ENCODE peak calls at places on chromosomes 7 and 10, in eight cellular contexts. J is RWPE1, R is A673, I is psoas muscle, P is lower leg skin, N is progenitor cell of endocrine pancreas, U is fibroblast of lung, V is tibial artery. X is an unnamed sample.

GRCh38 chr7:14436878-14437277 is 447.4 kb upstream of the ETV1 start:
- DNase-seq in J (no peak), R (no peak), I (no peak), P (no peak), N (no peak), U (no peak), V (no peak), X (no peak)

GRCh38 chr7:22319424-22320403 is 37.2 kb downstream of the RAPGEF5 start:
- DNase-seq in J (peak), R (peak), I (no peak), P (no peak), N (no peak), U (no peak), V (no peak), X (no peak)

GRCh38 chr7:80902035-80902434 is 16.8 kb downstream of the SEMA3C start:
- DNase-seq in J (no peak), R (no peak), I (no peak), P (no peak), N (no peak), U (no peak), V (no peak), X (no peak)

GRCh38 chr7:23469150-23469960 is 936 bp downstream of the IGF2BP3 start:
- DNase-seq in J (no peak), R (peak), I (no peak), P (no peak), N (peak), U (no peak), V (no peak), X (no peak)

GRCh38 chr7:155219947-155220769 is 77.5 kb upstream of the INSIG1 start:
- DNase-seq in J (no peak), R (no peak), I (no peak), P (peak), N (no peak), U (no peak), V (peak), X (no peak)

GRCh38 chr7:93055543-93056107 is 62.2 kb downstream of the SAMD9 start:
- DNase-seq in J (peak), R (peak), I (no peak), P (no peak), N (no peak), U (peak), V (no peak), X (no peak)

GRCh38 chr7:28405662-28406061 is 6.7 kb upstream of the CREB5 start:
- DNase-seq in J (peak), R (peak), I (peak), P (no peak), N (no peak), U (peak), V (peak), X (no peak)

GRCh38 chr10:48603421-48604038 is 1.3 kb downstream of the ARHGAP22 start:
- DNase-seq in J (no peak), R (no peak), I (no peak), P (peak), N (no peak), U (no peak), V (no peak), X (peak)

GRCh38 chr7:156029460-156030007 is 217.3 kb upstream of the SHH start:
- DNase-seq in J (no peak), R (no peak), I (no peak), P (peak), N (no peak), U (no peak), V (no peak), X (peak)

GRCh38 chr7:77425151-77426051 is 9.3 kb upstream of the GSAP start:
- DNase-seq in J (peak), R (no peak), I (no peak), P (no peak), N (no peak), U (peak), V (no peak), X (no peak)

GRCh38 chr10:77949167-77949566 is 22.6 kb upstream of the DLG5 start:
- DNase-seq in J (peak), R (no peak), I (peak), P (no peak), N (no peak), U (peak), V (no peak), X (no peak)

GRCh38 chr10:120480848-120481247 is 23.8 kb downstream of the PLPP4 start:
- DNase-seq in J (no peak), R (no peak), I (no peak), P (peak), N (no peak), U (no peak), V (no peak), X (peak)

GRCh38 chr7:2821842-2822507 is 22.1 kb downstream of the GNA12 start:
- DNase-seq in J (peak), R (no peak), I (no peak), P (peak), N (no peak), U (peak), V (no peak), X (no peak)

GRCh38 chr10:24974978-24975377 is 22.6 kb upstream of the PRTFDC1 start:
- DNase-seq in J (no peak), R (no peak), I (peak), P (no peak), N (no peak), U (peak), V (peak), X (no peak)

GRCh38 chr10:68877482-68877881 is 23.6 kb upstream of the DDX50 start:
- DNase-seq in J (no peak), R (no peak), I (no peak), P (no peak), N (no peak), U (no peak), V (no peak), X (no peak)

GRCh38 chr7:158120751-158121150 is 466.9 kb downstream of the PTPRN2 start:
- DNase-seq in J (no peak), R (no peak), I (no peak), P (peak), N (no peak), U (no peak), V (peak), X (no peak)

GRCh38 chr10:129888784-129889616 is 75.1 kb downstream of the EBF3 start:
- DNase-seq in J (peak), R (peak), I (peak), P (no peak), N (peak), U (peak), V (no peak), X (no peak)

GRCh38 chr10:133276435-133277201 is at the start of gene ADAM8:
- DNase-seq in J (peak), R (no peak), I (no peak), P (no peak), N (peak), U (no peak), V (no peak), X (no peak)

GRCh38 chr7:91922857-91923256 is 17.8 kb upstream of the AKAP9 start:
- DNase-seq in J (no peak), R (no peak), I (no peak), P (no peak), N (no peak), U (no peak), V (no peak), X (no peak)

GRCh38 chr7:40887099-40887498 is 752.3 kb downstream of the SUGCT start:
- DNase-seq in J (peak), R (no peak), I (no peak), P (no peak), N (no peak), U (peak), V (no peak), X (no peak)

DNA sequence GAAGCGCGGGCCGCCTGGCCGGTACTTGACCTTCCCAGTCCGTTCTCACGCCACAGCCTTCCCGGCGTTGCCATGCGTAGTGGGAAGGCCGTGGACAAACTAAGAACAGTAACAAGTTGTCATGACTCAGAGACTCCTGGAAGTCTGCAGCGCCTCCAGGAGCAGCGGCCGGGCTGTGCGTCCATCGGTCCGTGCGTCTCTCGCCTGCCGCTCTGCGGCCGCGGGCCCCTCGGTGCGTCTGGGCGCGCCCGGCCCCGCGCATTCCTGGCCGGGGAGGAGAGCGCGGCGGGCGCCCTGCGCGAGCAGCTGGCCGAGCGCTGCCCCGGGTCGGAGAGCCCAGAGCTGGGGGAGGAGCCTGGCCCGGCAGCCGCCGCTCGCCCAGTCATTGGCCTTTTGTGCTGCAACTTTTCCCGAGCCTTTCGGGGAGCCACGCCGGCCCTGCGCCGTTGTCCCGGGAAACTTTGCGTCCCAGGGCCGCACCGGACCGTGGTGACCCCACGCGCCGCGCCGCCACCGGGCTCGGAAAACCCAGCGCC is 123.7 kb downstream of the TACC2 start:
- DNase-seq in J (peak), R (peak), I (peak), P (peak), N (peak), U (peak), V (peak), X (peak)
- TF ChIP-seq CTCF in J (peak), R (no peak), I (peak), P (no peak), N (no peak), U (peak), V (peak), X (peak)

DNA sequence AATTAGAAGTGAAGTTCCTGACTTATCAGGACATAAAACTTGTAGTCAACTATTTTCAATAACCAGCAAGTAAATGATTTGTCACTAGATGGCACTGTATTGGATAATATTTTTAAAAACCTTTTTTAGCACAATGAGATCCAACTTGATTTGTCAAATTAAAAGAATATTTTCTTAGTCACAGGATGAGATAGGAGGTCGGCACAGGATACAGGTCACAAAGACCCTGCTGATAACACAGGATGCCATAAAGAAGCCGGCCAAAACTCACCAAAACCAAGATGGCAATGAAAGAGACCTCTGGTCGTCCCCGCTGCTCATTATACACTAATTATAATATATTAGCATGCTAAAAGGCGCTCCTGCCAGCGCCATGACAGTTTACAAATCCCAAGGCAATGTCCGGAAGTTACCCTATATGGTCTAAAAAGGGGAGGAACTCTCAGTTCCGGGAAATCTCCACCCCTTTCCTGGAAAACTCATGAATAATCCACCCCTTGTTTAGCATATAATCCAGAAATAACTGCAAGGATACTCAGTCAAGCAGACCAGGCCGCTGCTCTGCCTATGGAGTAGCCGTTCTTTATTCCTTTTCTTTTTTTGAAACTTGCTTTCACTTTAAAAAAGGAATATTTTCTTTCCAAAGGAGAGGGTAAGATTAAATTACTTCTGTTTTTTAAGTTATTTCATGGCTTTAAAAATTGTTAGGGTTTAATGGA is 255.7 kb upstream of the MKLN1 start:
- DNase-seq in J (no peak), R (peak), I (peak), P (no peak), N (no peak), U (peak), V (no peak), X (no peak)
- TF ChIP-seq CTCF in J (peak), R (peak), I (peak), P (no peak), N (peak), U (no peak), V (no peak), X (peak)

GRCh38 chr7:98878365-98879197 is at the start of gene TRRAP:
- DNase-seq in J (peak), R (peak), I (peak), P (peak), N (peak), U (peak), V (peak), X (peak)

GRCh38 chr7:98877692-98878364 is 504 bp upstream of the TRRAP start:
- DNase-seq in J (no peak), R (no peak), I (no peak), P (peak), N (no peak), U (no peak), V (no peak), X (no peak)

GRCh38 chr7:98879989-98880337 is 1.6 kb downstream of the TRRAP start:
- DNase-seq in J (no peak), R (no peak), I (no peak), P (peak), N (no peak), U (no peak), V (no peak), X (no peak)

GRCh38 chr7:98880485-98880884 is 2.2 kb downstream of the TRRAP start:
- DNase-seq in J (no peak), R (no peak), I (no peak), P (peak), N (no peak), U (no peak), V (no peak), X (no peak)

DNA sequence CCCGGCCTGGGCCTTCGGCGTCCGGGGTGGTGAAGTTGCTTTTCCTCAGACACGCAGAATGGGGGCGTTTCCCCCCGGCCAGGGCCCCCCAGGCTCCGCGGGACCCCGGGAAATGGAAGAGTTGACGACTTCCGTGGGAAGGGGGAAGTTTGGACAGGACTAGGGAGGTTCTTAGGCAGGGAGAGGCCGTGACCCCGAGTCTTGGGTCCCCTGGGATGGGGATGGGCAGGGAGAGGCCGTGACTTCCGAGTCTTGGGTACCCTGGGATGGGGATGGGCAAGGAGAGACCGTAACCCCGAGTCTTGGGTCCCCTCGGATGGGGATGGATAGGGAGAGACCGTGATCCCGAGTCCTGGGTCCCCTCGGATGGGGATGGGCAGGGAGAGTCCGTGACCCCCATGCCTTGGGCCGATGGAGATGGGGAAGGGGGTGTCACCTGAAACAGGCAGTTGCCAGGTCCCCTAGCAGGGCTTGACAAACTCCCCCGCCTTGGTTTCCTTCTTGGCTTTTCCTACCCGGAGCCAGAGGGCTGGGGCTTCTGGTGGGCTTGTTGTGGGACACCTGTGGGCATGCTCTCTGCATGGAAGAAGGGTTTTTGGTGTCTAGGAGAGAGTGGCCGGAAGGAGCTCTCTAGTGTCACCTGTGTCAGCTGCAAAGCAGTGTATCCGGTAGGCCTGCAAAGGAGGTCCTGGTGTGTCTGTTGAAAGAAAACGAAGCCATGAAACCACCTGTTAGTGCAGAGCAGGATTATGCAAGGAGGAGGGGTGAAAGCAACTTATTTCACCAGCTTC is 1.1 kb downstream of the TRRAP start:
- DNase-seq in J (no peak), R (no peak), I (peak), P (no peak), N (no peak), U (no peak), V (no peak), X (no peak)
- TF ChIP-seq CTCF in J (peak), R (peak), I (no peak), P (no peak), N (peak), U (no peak), V (no peak), X (peak)

GRCh38 chr10:47030191-47030698 is 119.0 kb downstream of the PTPN20 start:
- DNase-seq in J (no peak), R (no peak), I (peak), P (peak), N (no peak), U (no peak), V (peak), X (peak)

GRCh38 chr10:47033081-47033480 is 121.9 kb downstream of the PTPN20 start:
- DNase-seq in J (no peak), R (no peak), I (no peak), P (peak), N (no peak), U (no peak), V (peak), X (no peak)

GRCh38 chr10:47029181-47029971 is 118.1 kb downstream of the PTPN20 start:
- DNase-seq in J (no peak), R (no peak), I (no peak), P (peak), N (no peak), U (no peak), V (peak), X (peak)

GRCh38 chr10:47031953-47032465 is 120.8 kb downstream of the PTPN20 start:
- DNase-seq in J (no peak), R (no peak), I (peak), P (peak), N (no peak), U (no peak), V (peak), X (peak)

DNA sequence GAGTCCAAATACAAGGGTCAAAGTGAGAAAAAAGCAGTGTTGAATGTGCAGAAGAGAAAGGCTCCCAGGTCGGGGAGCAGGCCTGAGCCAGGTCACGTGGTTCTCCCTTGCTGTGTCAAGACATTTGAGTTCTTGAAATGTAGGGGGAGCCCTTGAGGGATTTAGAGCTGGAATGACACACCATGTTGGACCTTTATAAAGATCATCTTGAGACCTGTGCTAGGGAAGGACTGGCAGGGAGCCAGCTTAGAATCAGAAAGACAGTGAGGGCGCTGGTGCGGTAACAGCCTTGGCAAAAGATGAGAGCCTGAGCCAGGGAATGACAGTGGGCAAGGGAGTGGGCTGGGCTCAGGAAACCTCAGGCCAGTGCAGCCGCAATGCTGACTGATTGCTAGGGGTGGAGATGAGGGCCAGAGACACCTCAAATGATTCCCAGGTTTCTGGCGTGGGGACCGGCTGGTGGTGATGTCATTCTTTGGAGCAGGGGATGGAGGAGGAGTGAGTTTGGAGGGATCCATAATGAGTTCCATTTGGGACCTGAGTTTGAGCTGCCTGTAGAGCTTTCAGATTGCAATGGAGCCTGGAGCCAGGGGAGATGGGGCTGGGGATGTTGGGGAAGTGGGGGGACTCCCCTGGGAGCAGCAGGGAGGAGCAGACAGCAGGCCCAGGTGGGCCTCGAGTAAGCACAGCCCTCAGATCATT is 120.2 kb downstream of the PTPN20 start:
- DNase-seq in J (no peak), R (peak), I (peak), P (peak), N (no peak), U (no peak), V (peak), X (peak)
- TF ChIP-seq CTCF in J (no peak), R (peak), I (no peak), P (no peak), N (peak), U (peak), V (no peak), X (no peak)

X was measured in osteocyte.